ENCODE peak calls at places on chromosomes 12 and 14, in four cellular contexts. Q is K562, Z is HepG2, D is H1. X is an unnamed sample.

GRCh38 chr14:73829526-73830431 is 21.9 kb upstream of the PTGR2 start:
- DNase-seq in D (no peak), Z (peak), Q (peak), X (no peak)

GRCh38 chr14:52188381-52188780 is 79.1 kb upstream of the PTGDR start:
- DNase-seq in Z (no peak), D (no peak), Q (no peak), X (no peak)

GRCh38 chr14:95058491-95058890 is 98.8 kb downstream of the DICER1 start:
- DNase-seq in D (no peak), Z (no peak), Q (no peak), X (no peak)

GRCh38 chr14:101719708-101720107 is 41.8 kb upstream of the PPP2R5C start:
- DNase-seq in Z (peak), D (no peak), Q (peak), X (no peak)

GRCh38 chr12:39632670-39633069 is 13.1 kb upstream of the ABCD2 start:
- DNase-seq in Q (no peak), D (no peak), Z (no peak), X (no peak)

GRCh38 chr14:99566009-99566389 is 38.0 kb downstream of the CCDC85C start:
- DNase-seq in D (no peak), Q (no peak), Z (no peak), X (no peak)

GRCh38 chr12:132272706-132273105 is 56.7 kb downstream of the GALNT9 start:
- DNase-seq in D (no peak), Q (no peak), Z (no peak), X (no peak)

GRCh38 chr12:117100251-117100650 is 1.0 kb upstream of the TESC start:
- DNase-seq in D (no peak), Z (no peak), Q (peak), X (peak)

GRCh38 chr12:29783773-29784666 is at the start of gene TMTC1:
- DNase-seq in Q (no peak), Z (no peak), D (peak), X (no peak)

GRCh38 chr12:108357834-108358579 is 18.9 kb upstream of the CMKLR1 start:
- DNase-seq in Q (no peak), D (no peak), Z (no peak), X (no peak)

GRCh38 chr12:63978519-63978918 is 134.0 kb downstream of the SRGAP1 start:
- DNase-seq in Q (no peak), D (no peak), Z (peak), X (peak)

GRCh38 chr12:98579835-98580234 is 13.7 kb upstream of the SLC25A3 start:
- DNase-seq in Z (no peak), D (no peak), Q (no peak), X (no peak)

GRCh38 chr12:22255097-22255496 is 79.4 kb downstream of the ST8SIA1 start:
- DNase-seq in Z (no peak), D (no peak), Q (no peak), X (no peak)

GRCh38 chr12:76883151-76883550 is 4.3 kb upstream of the CSRP2 start:
- DNase-seq in Q (no peak), D (no peak), Z (no peak), X (no peak)

DNA sequence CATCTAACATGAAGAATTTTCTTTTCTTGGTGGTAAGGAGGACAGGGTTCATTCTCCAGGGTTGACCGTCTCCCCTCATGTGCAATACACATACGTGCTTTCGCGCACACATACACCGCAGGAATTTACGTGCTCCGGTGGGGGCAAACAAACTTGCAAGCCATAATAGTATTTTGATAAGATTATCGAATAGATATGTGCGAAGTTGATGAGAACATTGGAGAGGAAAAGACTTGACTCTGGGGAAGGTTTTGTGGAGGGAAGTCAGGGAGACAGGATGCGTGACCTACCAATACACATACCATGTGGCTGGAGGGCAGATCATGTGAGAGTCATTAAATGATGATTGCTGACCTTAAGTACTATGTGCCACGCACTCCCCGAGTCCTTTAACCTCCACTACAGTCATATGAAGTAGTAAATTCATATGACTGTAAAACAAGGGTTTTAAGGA is 876 bp downstream of the RAD51B start:
- DNase-seq in Z (peak), Q (peak), D (no peak), X (no peak)
- H3K4me3 ChIP-seq in Z (peak), Q (peak), D (peak), X (peak)

GRCh38 chr14:28767851-28768548 is 1.4 kb downstream of the FOXG1 start:
- DNase-seq in D (peak), Q (peak), Z (no peak), X (no peak)
- TF ChIP-seq EZH2 in D (peak), Q (no peak), Z (no peak), X (no peak)

DNA sequence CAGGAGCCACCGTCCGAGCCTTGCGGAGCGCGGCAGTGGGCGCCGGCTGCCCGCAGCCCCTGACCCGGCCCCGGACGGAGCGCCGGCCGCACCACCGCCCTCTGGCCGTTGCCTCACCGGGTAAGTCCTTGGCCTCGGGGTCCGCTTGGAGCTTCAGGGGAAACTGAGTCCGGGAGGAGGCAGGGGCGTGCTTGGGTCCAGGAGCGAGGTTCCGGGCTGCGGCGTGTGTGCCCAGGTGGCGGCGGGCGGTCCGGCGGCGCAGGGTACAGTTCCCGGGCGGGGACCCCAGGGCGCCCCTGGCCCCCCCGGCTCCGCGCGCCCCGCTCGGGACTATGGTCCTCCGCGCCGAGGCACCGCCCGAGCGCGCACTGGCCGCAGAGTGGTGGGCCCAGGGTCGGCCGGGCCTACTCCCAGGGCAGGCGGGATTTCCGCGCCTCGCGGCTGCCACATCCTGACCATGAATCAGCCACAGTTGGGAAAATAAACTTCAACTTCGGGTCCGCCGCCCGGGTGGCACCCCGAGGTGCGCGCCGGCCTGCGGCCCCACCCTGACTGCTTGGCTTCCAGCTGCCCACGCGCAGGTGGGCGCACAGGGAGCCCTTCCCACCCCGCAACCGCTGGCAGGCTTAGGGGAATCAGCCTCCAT is 325 bp downstream of the INF2 start:
- DNase-seq in Z (no peak), D (no peak), Q (peak), X (no peak)
- TF ChIP-seq FOSL1 in Z (no peak), D (no peak), Q (no peak), X (no peak)

GRCh38 chr12:121468451-121468850 is 68.5 kb downstream of the RNF34 start:
- DNase-seq in Q (no peak), Z (no peak), D (no peak), X (no peak)
- H3K4me3 ChIP-seq in Q (no peak), Z (no peak), D (no peak), X (no peak)

GRCh38 chr12:85274076-85274415 is 6.0 kb upstream of the ALX1 start:
- DNase-seq in Z (no peak), Q (no peak), D (no peak), X (no peak)
- TF ChIP-seq EZH2 in Z (no peak), Q (no peak), D (peak), X (no peak)

DNA sequence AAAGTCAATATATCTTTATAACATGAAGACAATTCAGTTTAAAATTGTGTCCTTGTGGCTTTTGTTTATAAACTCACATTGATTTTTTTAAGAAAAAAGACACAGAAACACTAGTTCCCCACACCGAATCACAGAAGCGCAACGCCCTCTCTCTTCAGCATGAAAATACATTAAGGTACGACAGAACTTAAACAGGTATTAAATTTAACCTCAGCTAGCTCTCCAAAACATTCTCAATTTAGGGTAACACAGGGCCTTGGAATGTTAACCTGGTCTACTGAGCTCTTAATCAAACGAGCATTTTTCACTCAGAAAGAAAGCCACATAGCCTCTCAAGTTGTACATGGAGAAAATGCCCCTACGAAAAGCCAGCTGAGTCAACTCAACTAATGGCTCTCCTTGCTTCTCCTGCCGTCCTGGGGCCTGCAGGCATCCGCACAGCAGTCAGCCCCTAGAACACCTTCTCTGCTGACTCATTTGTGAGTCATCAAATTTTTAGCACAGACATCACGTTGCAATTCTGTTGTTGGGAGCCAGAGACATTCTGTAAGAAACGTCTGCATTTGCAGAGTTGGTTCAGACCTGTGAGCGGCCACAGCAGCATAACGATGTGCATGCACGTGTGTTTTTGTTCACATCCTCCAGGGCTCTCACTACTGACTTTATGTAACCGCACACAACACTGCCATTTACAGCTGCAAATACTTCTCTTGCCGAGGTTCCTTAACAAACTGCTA is 141.6 kb downstream of the ITPR2 start:
- DNase-seq in Z (peak), D (no peak), Q (peak), X (peak)
- TF ChIP-seq FOSL1 in Z (no peak), D (no peak), Q (peak), X (peak)

GRCh38 chr12:48198985-48199384 is 4.1 kb downstream of the OR10AD1 start:
- DNase-seq in Z (no peak), D (no peak), Q (no peak), X (no peak)
- H3K4me3 ChIP-seq in Z (no peak), D (peak), Q (peak), X (peak)

GRCh38 chr14:56811596-56812363 is 1.5 kb upstream of the OTX2 start:
- DNase-seq in Q (no peak), D (peak), Z (no peak), X (no peak)
- TF ChIP-seq EZH2 in Q (no peak), D (no peak), Z (no peak), X (no peak)

DNA sequence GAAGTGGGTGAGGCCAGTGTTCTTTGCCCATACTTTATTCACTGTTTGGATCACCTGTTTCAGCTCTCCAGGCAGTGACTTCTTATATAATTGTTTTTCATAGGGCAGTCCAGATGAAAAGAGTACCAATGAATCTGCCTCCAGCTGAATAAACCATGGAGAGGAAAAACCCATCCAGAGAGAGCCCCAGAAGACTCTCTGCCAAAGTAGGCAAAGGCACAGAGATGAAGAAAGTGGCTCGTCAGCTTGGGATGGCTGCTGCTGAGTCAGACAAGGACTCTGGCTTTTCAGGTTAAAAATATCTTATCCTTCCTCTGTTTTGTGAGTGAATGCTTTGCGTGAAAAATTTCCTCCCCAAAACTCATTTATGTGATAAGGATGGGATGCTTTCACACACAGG is 7.5 kb downstream of the CIPC start:
- DNase-seq in Z (no peak), Q (no peak), D (no peak), X (no peak)
- TF ChIP-seq FOSL1 in Z (no peak), Q (no peak), D (no peak), X (no peak)